ENCODE peak calls at places on chromosomes 2 and 18, in four cellular contexts. Y, Q, T and N are unnamed samples.

GRCh38 chr18:68796936-68797690 is 767 bp upstream of the CCDC102B start:
- DNase-seq in Y (no peak), Q (peak; percentile 83), T (peak; percentile 87), N (no peak)

GRCh38 chr2:112623913-112624777 is 21.6 kb upstream of the SLC20A1 start:
- DNase-seq in Y (no peak), Q (peak; percentile 87), T (peak; percentile 80), N (no peak)

GRCh38 chr2:60958800-60959199 is 58.7 kb upstream of the PEX13 start:
- DNase-seq in Y (no peak), Q (peak; percentile 85), T (peak; percentile 49), N (no peak)

GRCh38 chr2:20185176-20186022 is 39.5 kb downstream of the SDC1 start:
- DNase-seq in Y (no peak), Q (peak; percentile 69), T (peak; percentile 61), N (no peak)

GRCh38 chr2:113217455-113218282 is 43.9 kb downstream of the PSD4 start:
- DNase-seq in Y (no peak), Q (no peak), T (no peak), N (no peak)

GRCh38 chr18:7133181-7133580 is 15.6 kb upstream of the LAMA1 start:
- DNase-seq in Y (no peak), Q (peak; percentile 61), T (peak; percentile 30), N (no peak)

GRCh38 chr2:240458900-240459391 is 23.5 kb downstream of the GPC1 start:
- DNase-seq in Y (no peak), Q (no peak), T (no peak), N (no peak)

GRCh38 chr2:72793798-72794447 is 31.9 kb downstream of the EXOC6B start:
- DNase-seq in Y (no peak), Q (peak; percentile 37), T (peak; percentile 82), N (no peak)

GRCh38 chr2:46564811-46565241 is 85.5 kb downstream of the TMEM247 start:
- DNase-seq in Y (no peak), Q (no peak), T (no peak), N (no peak)

GRCh38 chr2:161424179-161424763 is 8.2 kb downstream of the TBR1 start:
- DNase-seq in Y (peak; percentile 12), Q (no peak), T (no peak), N (peak; percentile 31)

GRCh38 chr2:110991951-110992350 is 128.8 kb upstream of the BCL2L11 start:
- DNase-seq in Y (no peak), Q (no peak), T (no peak), N (no peak)

GRCh38 chr18:59801576-59801975 is 98.2 kb upstream of the PMAIP1 start:
- DNase-seq in Y (no peak), Q (no peak), T (no peak), N (no peak)

GRCh38 chr18:26862084-26862483 is 3.4 kb downstream of the AQP4 start:
- DNase-seq in Y (no peak), Q (no peak), T (no peak), N (no peak)

GRCh38 chr18:43680096-43680495 is 402.8 kb upstream of the SYT4 start:
- DNase-seq in Y (no peak), Q (no peak), T (no peak), N (no peak)

GRCh38 chr2:121090088-121090715 is 194.8 kb downstream of the TFCP2L1 start:
- DNase-seq in Y (no peak), Q (no peak), T (no peak), N (no peak)

GRCh38 chr2:96315400-96316071 is 9.6 kb upstream of the ITPRIPL1 start:
- DNase-seq in Y (no peak), Q (peak; percentile 71), T (peak; percentile 53), N (no peak)

GRCh38 chr2:136985044-136985443 is 219.7 kb downstream of the THSD7B start:
- DNase-seq in Y (no peak), Q (no peak), T (no peak), N (no peak)

GRCh38 chr2:216829533-216829932 is 30.3 kb downstream of the TNP1 start:
- DNase-seq in Y (no peak), Q (peak; percentile 63), T (peak; percentile 64), N (no peak)

GRCh38 chr2:221762496-221762895 is 190.4 kb upstream of the EPHA4 start:
- DNase-seq in Y (no peak), Q (no peak), T (no peak), N (no peak)

GRCh38 chr2:119747311-119747710 is 12.4 kb upstream of the PTPN4 start:
- DNase-seq in Y (no peak), Q (no peak), T (no peak), N (no peak)

GRCh38 chr2:3761328-3761727 is 58.0 kb downstream of the DCDC2C start:
- DNase-seq in Y (no peak), Q (no peak), T (no peak), N (no peak)

GRCh38 chr2:82023710-82024109 is 1719.2 kb upstream of the LRRTM1 start:
- DNase-seq in Y (no peak), Q (no peak), T (no peak), N (peak; percentile 36)

GRCh38 chr2:40412456-40412855 is 39.4 kb downstream of the SLC8A1 start:
- DNase-seq in Y (no peak), Q (peak; percentile 53), T (no peak), N (no peak)

GRCh38 chr2:164667566-164667965 is 46.3 kb upstream of the GRB14 start:
- DNase-seq in Y (no peak), Q (no peak), T (no peak), N (no peak)

GRCh38 chr2:231152800-231153557 is 28.1 kb upstream of the HTR2B start:
- DNase-seq in Y (no peak), Q (peak; percentile 86), T (peak; percentile 82), N (no peak)

GRCh38 chr2:126244937-126245336 is 411.0 kb upstream of the GYPC start:
- DNase-seq in Y (peak; percentile 41), Q (no peak), T (peak; percentile 39), N (peak; percentile 84)

GRCh38 chr18:25334588-25334987 is 17.4 kb downstream of the ZNF521 start:
- DNase-seq in Y (no peak), Q (no peak), T (no peak), N (no peak)

GRCh38 chr18:26103579-26103978 is 13.2 kb upstream of the SS18 start:
- DNase-seq in Y (no peak), Q (no peak), T (no peak), N (peak; percentile 72)

GRCh38 chr2:18690342-18690741 is 101.0 kb upstream of the NT5C1B start:
- DNase-seq in Y (no peak), Q (no peak), T (no peak), N (peak; percentile 85)

GRCh38 chr2:15941483-15941853 is 1.1 kb downstream of the MYCN start:
- DNase-seq in Y (peak; percentile 71), Q (no peak), T (peak; percentile 5), N (peak; percentile 85)

GRCh38 chr2:49686897-49687442 is 532.7 kb upstream of the FSHR start:
- DNase-seq in Y (no peak), Q (no peak), T (no peak), N (no peak)

GRCh38 chr2:50649626-50650397 is 382.1 kb downstream of the NRXN1 start:
- DNase-seq in Y (no peak), Q (peak; percentile 56), T (peak; percentile 25), N (no peak)

GRCh38 chr2:219350938-219351280 is 18.4 kb upstream of the RESP18 start:
- DNase-seq in Y (peak; percentile 71), Q (peak; percentile 38), T (peak; percentile 65), N (peak; percentile 74)

GRCh38 chr2:31137211-31138036 is 816 bp downstream of the GALNT14 start:
- DNase-seq in Y (peak; percentile 14), Q (no peak), T (peak; percentile 2), N (peak; percentile 54)

GRCh38 chr2:31138037-31138962 is at the start of gene GALNT14:
- DNase-seq in Y (peak; percentile 56), Q (peak; percentile 7), T (peak; percentile 54), N (peak; percentile 73)

GRCh38 chr2:31134450-31134849 is 3.8 kb downstream of the GALNT14 start:
- DNase-seq in Y (no peak), Q (no peak), T (no peak), N (no peak)

GRCh38 chr2:31136000-31136399 is 2.2 kb downstream of the GALNT14 start:
- DNase-seq in Y (no peak), Q (no peak), T (no peak), N (no peak)

GRCh38 chr2:31136732-31137131 is 1.5 kb downstream of the GALNT14 start:
- DNase-seq in Y (no peak), Q (no peak), T (no peak), N (no peak)
- H3K9ac ChIP-seq in Y (peak overlapping the region; percentile 7), Q (no peak overlapping the region), T (no peak overlapping the region), N (no peak overlapping the region)

GRCh38 chr2:30447149-30448045 is at the start of gene LCLAT1:
- DNase-seq in Y (peak; percentile 78), Q (peak; percentile 72), T (peak; percentile 86), N (peak; percentile 72)
- H4K91ac ChIP-seq in Y (no peak within 1 kb of the TSS), Q (peak within 1 kb of the TSS; percentile 90), T (peak within 1 kb of the TSS; percentile 93), N (peak within 1 kb of the TSS; percentile 49)

GRCh38 chr18:75203456-75204261 is 5.3 kb downstream of the PTGR3 start:
- DNase-seq in Y (no peak), Q (peak; percentile 52), T (no peak), N (no peak)
- H3K9ac ChIP-seq in Y (no peak overlapping the region), Q (peak overlapping the region; percentile 94), T (peak overlapping the region; percentile 89), N (no peak overlapping the region)

GRCh38 chr2:11298592-11298991 is 45.8 kb downstream of the ROCK2 start:
- DNase-seq in Y (no peak), Q (no peak), T (no peak), N (no peak)
- H4K91ac ChIP-seq in Y (no peak overlapping the region), Q (no peak overlapping the region), T (no peak overlapping the region), N (no peak overlapping the region)

GRCh38 chr2:27624943-27625342 is 3.9 kb downstream of the CCDC121 start:
- DNase-seq in Y (no peak), Q (no peak), T (no peak), N (no peak)
- H3K9ac ChIP-seq in Y (no peak overlapping the region), Q (no peak overlapping the region), T (no peak overlapping the region), N (no peak overlapping the region)